ENCODE peak calls at places on chromosomes 6 and 20, in five cellular contexts. D, X, Z, O and R are unnamed samples.

GRCh38 chr20:11212288-11212687 is 538.5 kb upstream of the JAG1 start:
- DNase-seq in X (no peak), O (no peak), Z (no peak), D (no peak), R (no peak)

GRCh38 chr6:104909140-104909525 is 47.8 kb upstream of the LIN28B start:
- DNase-seq in D (no peak), Z (no peak), X (no peak), O (no peak), R (no peak)

GRCh38 chr6:165306955-165307354 is 2.5 kb downstream of the C6orf118 start:
- DNase-seq in X (no peak), D (no peak), O (no peak), Z (no peak), R (no peak)

GRCh38 chr6:89146748-89147715 is 1.2 kb downstream of the PM20D2 start:
- DNase-seq in D (no peak), Z (no peak), X (no peak), O (no peak), R (no peak)

GRCh38 chr6:3482869-3483268 is 26.0 kb upstream of the SLC22A23 start:
- DNase-seq in D (no peak), Z (no peak), O (no peak), X (no peak), R (no peak)

GRCh38 chr6:14026831-14027539 is 90.6 kb upstream of the CD83 start:
- DNase-seq in Z (no peak), O (no peak), D (no peak), X (no peak), R (no peak)

GRCh38 chr6:16064687-16065086 is 64.2 kb upstream of the MYLIP start:
- DNase-seq in Z (no peak), O (no peak), X (peak), D (no peak), R (no peak)

GRCh38 chr6:98833101-98834059 is 994 bp upstream of the POU3F2 start:
- DNase-seq in O (no peak), X (peak), Z (no peak), D (peak), R (no peak)

GRCh38 chr6:3309391-3310050 is 50.8 kb downstream of the PSMG4 start:
- DNase-seq in O (no peak), X (peak), D (no peak), Z (no peak), R (no peak)

GRCh38 chr6:149182262-149182661 is 135.2 kb upstream of the TAB2 start:
- DNase-seq in O (no peak), D (no peak), Z (no peak), X (no peak), R (no peak)

GRCh38 chr20:19858972-19859371 is 100.9 kb downstream of the RIN2 start:
- DNase-seq in O (no peak), X (no peak), Z (no peak), D (no peak), R (no peak)